ENCODE peak calls at places on chromosomes 13 and 19, in five cellular contexts. I is fibroblast of the conjunctiva, E is Calu3, X is NCI-H2029, C is cardiac muscle cell. Y is an unnamed sample.

GRCh38 chr19:10430505-10431253 is 10.3 kb downstream of the PDE4A start:
- DNase-seq in C (peak; percentile 30), I (no peak), E (no peak), X (no peak), Y (peak; percentile 77)

GRCh38 chr19:15091918-15092753 is 10.1 kb downstream of the OR1I1 start:
- DNase-seq in I (peak; percentile 63), E (peak; percentile 45), X (peak; percentile 55), C (peak; percentile 73), Y (no peak)

GRCh38 chr19:9342610-9343304 is 18.8 kb downstream of the ZNF559 start:
- DNase-seq in X (no peak), C (no peak), E (no peak), I (no peak), Y (no peak)

GRCh38 chr13:49830721-49831120 is 38.2 kb upstream of the KPNA3 start:
- DNase-seq in I (no peak), X (no peak), E (no peak), C (no peak), Y (no peak)

GRCh38 chr19:35168261-35168660 is 13.7 kb downstream of the FXYD5 start:
- DNase-seq in E (peak; percentile 84), C (no peak), X (peak; percentile 85), I (no peak), Y (no peak)

GRCh38 chr19:13002970-13003540 is 7.8 kb downstream of the NFIX start:
- DNase-seq in X (no peak), E (no peak), C (no peak), I (no peak), Y (no peak)

GRCh38 chr19:43432866-43433673 is 18.4 kb downstream of the TEX101 start:
- DNase-seq in X (peak; percentile 60), C (peak; percentile 72), I (no peak), E (peak; percentile 86), Y (peak; percentile 69)

GRCh38 chr19:56639217-56639616 is 3.7 kb upstream of the SMIM17 start:
- DNase-seq in C (peak; percentile 46), X (no peak), E (no peak), I (no peak), Y (no peak)

GRCh38 chr19:55172741-55173140 is 6.3 kb upstream of the DNAAF3 start:
- DNase-seq in X (no peak), I (no peak), C (no peak), E (no peak), Y (no peak)

GRCh38 chr19:49488863-49489537 is 1.6 kb downstream of the RPL13A start:
- DNase-seq in C (no peak), E (no peak), X (no peak), I (no peak), Y (no peak)

GRCh38 chr19:5624741-5625140 is 1.9 kb downstream of the SAFB start:
- DNase-seq in X (no peak), E (no peak), I (no peak), C (no peak), Y (no peak)

GRCh38 chr19:38417544-38418506 is 8.2 kb downstream of the RASGRP4 start:
- DNase-seq in X (peak; percentile 6), C (peak; percentile 48), I (no peak), E (peak; percentile 57), Y (peak; percentile 63)

GRCh38 chr13:110403315-110403714 is 96.2 kb downstream of the COL4A2 start:
- DNase-seq in C (no peak), X (no peak), E (no peak), I (no peak), Y (no peak)

GRCh38 chr13:28177877-28178276 is 39.5 kb downstream of the PAN3 start:
- DNase-seq in C (no peak), E (no peak), X (no peak), I (no peak), Y (no peak)